ENCODE peak calls at places on chromosomes 16 and 17, in six cellular contexts. One of them, this sample, is unnamed.

GRCh38 chr17:9842057-9842758 is 16.5 kb downstream of the GLP2R start:
- DNase-seq in cardiac fibroblast: peak; percentile 86
- DNase-seq in GM13976: no peak
- DNase-seq in hepatocyte: peak; percentile 49
- DNase-seq in Calu3: no peak
- DNase-seq in nephron progenitor cell: no peak
- DNase-seq in this sample: no peak

GRCh38 chr17:61863801-61864126 is 436 bp upstream of the BRIP1 start:
- DNase-seq in hepatocyte: no peak
- DNase-seq in nephron progenitor cell: no peak
- DNase-seq in Calu3: no peak
- DNase-seq in GM13976: no peak
- DNase-seq in cardiac fibroblast: no peak
- DNase-seq in this sample: no peak

GRCh38 chr17:40068129-40068581 is 5.4 kb downstream of the THRA start:
- DNase-seq in cardiac fibroblast: no peak
- DNase-seq in hepatocyte: no peak
- DNase-seq in nephron progenitor cell: no peak
- DNase-seq in Calu3: no peak
- DNase-seq in GM13976: no peak
- DNase-seq in this sample: no peak

GRCh38 chr17:17362531-17362930 is 59.4 kb downstream of the NT5M start:
- DNase-seq in cardiac fibroblast: no peak
- DNase-seq in Calu3: no peak
- DNase-seq in hepatocyte: no peak
- DNase-seq in GM13976: no peak
- DNase-seq in nephron progenitor cell: no peak
- DNase-seq in this sample: no peak

GRCh38 chr16:46621902-46622676 is 910 bp upstream of the SHCBP1 start:
- DNase-seq in GM13976: no peak
- DNase-seq in nephron progenitor cell: no peak
- DNase-seq in hepatocyte: no peak
- DNase-seq in Calu3: no peak
- DNase-seq in cardiac fibroblast: no peak
- DNase-seq in this sample: no peak

GRCh38 chr16:83615131-83615530 is 192.6 kb upstream of the HSBP1 start:
- DNase-seq in nephron progenitor cell: no peak
- DNase-seq in Calu3: no peak
- DNase-seq in cardiac fibroblast: no peak
- DNase-seq in GM13976: no peak
- DNase-seq in hepatocyte: no peak
- DNase-seq in this sample: no peak

GRCh38 chr17:12024332-12024731 is 3.7 kb downstream of the MAP2K4 start:
- DNase-seq in Calu3: no peak
- DNase-seq in GM13976: no peak
- DNase-seq in nephron progenitor cell: no peak
- DNase-seq in hepatocyte: no peak
- DNase-seq in cardiac fibroblast: peak; percentile 32
- DNase-seq in this sample: no peak

GRCh38 chr17:38701504-38702165 is 3.4 kb upstream of the MLLT6 start:
- DNase-seq in GM13976: peak; percentile 75
- DNase-seq in hepatocyte: peak; percentile 58
- DNase-seq in nephron progenitor cell: no peak
- DNase-seq in Calu3: peak; percentile 44
- DNase-seq in cardiac fibroblast: peak; percentile 26
- DNase-seq in this sample: peak; percentile 79

GRCh38 chr17:46030752-46031151 is 31.7 kb downstream of the STH start:
- DNase-seq in nephron progenitor cell: no peak
- DNase-seq in hepatocyte: no peak
- DNase-seq in cardiac fibroblast: no peak
- DNase-seq in Calu3: no peak
- DNase-seq in GM13976: no peak
- DNase-seq in this sample: no peak

GRCh38 chr16:83470406-83470805 is 337.4 kb upstream of the HSBP1 start:
- DNase-seq in cardiac fibroblast: peak; percentile 5
- DNase-seq in nephron progenitor cell: no peak
- DNase-seq in Calu3: no peak
- DNase-seq in GM13976: no peak
- DNase-seq in hepatocyte: no peak
- DNase-seq in this sample: no peak

GRCh38 chr17:2041561-2042354 is at the start of gene OVCA2:
- DNase-seq in GM13976: peak; percentile 99
- DNase-seq in nephron progenitor cell: peak; percentile 97
- DNase-seq in cardiac fibroblast: peak; percentile 96
- DNase-seq in Calu3: peak; percentile 93
- DNase-seq in hepatocyte: peak; percentile 98
- DNase-seq in this sample: peak; percentile 99
- TF ChIP-seq CTCF in GM13976: peak; percentile 74
- TF ChIP-seq CTCF in nephron progenitor cell: peak; percentile 30
- TF ChIP-seq CTCF in cardiac fibroblast: peak; percentile 39
- TF ChIP-seq CTCF in Calu3: no peak
- TF ChIP-seq CTCF in hepatocyte: peak; percentile 38
- TF ChIP-seq CTCF in this sample: peak; percentile 62

GRCh38 chr17:77479817-77480508 is 339.2 kb downstream of the SEC14L1 start:
- DNase-seq in Calu3: no peak
- DNase-seq in GM13976: no peak
- DNase-seq in cardiac fibroblast: no peak
- DNase-seq in hepatocyte: no peak
- DNase-seq in nephron progenitor cell: no peak
- DNase-seq in this sample: no peak
- TF ChIP-seq CTCF in Calu3: no peak
- TF ChIP-seq CTCF in GM13976: no peak
- TF ChIP-seq CTCF in cardiac fibroblast: no peak
- TF ChIP-seq CTCF in hepatocyte: peak; percentile 9
- TF ChIP-seq CTCF in nephron progenitor cell: no peak
- TF ChIP-seq CTCF in this sample: no peak

GRCh38 chr17:76792348-76792747 is 54.4 kb downstream of the MFSD11 start:
- DNase-seq in nephron progenitor cell: no peak
- DNase-seq in cardiac fibroblast: no peak
- DNase-seq in hepatocyte: no peak
- DNase-seq in GM13976: no peak
- DNase-seq in Calu3: no peak
- DNase-seq in this sample: no peak

GRCh38 chr17:76796081-76796480 is 58.2 kb downstream of the MFSD11 start:
- DNase-seq in Calu3: no peak
- DNase-seq in nephron progenitor cell: no peak
- DNase-seq in GM13976: no peak
- DNase-seq in hepatocyte: no peak
- DNase-seq in cardiac fibroblast: no peak
- DNase-seq in this sample: no peak

GRCh38 chr17:76791053-76791980 is 53.4 kb downstream of the MFSD11 start:
- DNase-seq in nephron progenitor cell: no peak
- DNase-seq in hepatocyte: peak; percentile 26
- DNase-seq in cardiac fibroblast: peak; percentile 37
- DNase-seq in GM13976: peak; percentile 57
- DNase-seq in Calu3: peak; percentile 15
- DNase-seq in this sample: peak; percentile 41

GRCh38 chr17:76797441-76797840 is 59.5 kb downstream of the MFSD11 start:
- DNase-seq in cardiac fibroblast: no peak
- DNase-seq in hepatocyte: no peak
- DNase-seq in nephron progenitor cell: no peak
- DNase-seq in Calu3: no peak
- DNase-seq in GM13976: no peak
- DNase-seq in this sample: no peak

GRCh38 chr17:76793775-76794174 is 55.9 kb downstream of the MFSD11 start:
- DNase-seq in Calu3: peak; percentile 37
- DNase-seq in hepatocyte: no peak
- DNase-seq in nephron progenitor cell: no peak
- DNase-seq in cardiac fibroblast: peak; percentile 38
- DNase-seq in GM13976: peak; percentile 37
- DNase-seq in this sample: peak; percentile 39
- TF ChIP-seq CTCF in Calu3: peak; percentile 25
- TF ChIP-seq CTCF in hepatocyte: no peak
- TF ChIP-seq CTCF in nephron progenitor cell: no peak
- TF ChIP-seq CTCF in cardiac fibroblast: peak; percentile 56
- TF ChIP-seq CTCF in GM13976: peak; percentile 10
- TF ChIP-seq CTCF in this sample: peak; percentile 52

GRCh38 chr16:12061336-12062055 is 85.0 kb downstream of the SNX29 start:
- DNase-seq in cardiac fibroblast: no peak
- DNase-seq in Calu3: no peak
- DNase-seq in nephron progenitor cell: no peak
- DNase-seq in GM13976: peak; percentile 4
- DNase-seq in hepatocyte: no peak
- DNase-seq in this sample: no peak
- TF ChIP-seq CTCF in cardiac fibroblast: no peak
- TF ChIP-seq CTCF in Calu3: no peak
- TF ChIP-seq CTCF in nephron progenitor cell: no peak
- TF ChIP-seq CTCF in GM13976: no peak
- TF ChIP-seq CTCF in hepatocyte: no peak
- TF ChIP-seq CTCF in this sample: no peak

DNA sequence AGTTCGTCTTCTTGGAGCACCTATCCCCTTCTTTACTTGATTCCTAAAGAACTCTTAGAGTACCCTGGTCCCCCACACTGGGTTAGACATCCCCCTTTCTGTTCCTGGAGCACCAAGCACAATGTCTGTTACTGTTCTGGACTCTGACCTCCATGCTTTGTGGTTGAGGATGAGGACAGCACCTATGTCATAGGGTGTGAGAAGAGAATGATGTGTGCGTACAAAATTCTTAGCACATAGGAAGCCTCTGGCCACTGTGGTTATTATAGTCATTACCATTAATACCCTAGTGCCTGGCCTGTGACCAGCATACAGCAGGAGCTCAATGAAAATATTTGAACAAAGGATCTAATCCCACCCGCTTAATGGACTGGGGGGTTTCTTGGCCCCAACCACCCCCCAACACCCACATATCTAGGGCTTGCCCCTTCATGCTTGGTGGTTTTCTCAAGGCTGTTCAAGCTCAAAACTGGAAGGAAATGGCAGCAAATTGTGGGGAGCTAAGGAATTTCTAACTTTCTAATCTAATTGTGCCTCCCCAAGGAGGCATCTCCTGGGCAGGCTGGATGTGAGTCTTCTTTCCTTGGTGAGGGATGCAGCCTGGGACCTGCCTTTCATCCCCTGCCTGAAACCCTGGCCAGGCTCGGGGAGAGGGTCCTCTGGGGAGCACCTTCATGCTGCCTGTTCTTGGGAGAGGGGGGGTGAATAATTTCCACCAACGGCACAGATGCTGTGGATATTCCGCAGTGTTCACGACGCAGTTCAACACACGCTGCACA is 1.5 kb upstream of the CMIP start:
- DNase-seq in cardiac fibroblast: no peak
- DNase-seq in GM13976: no peak
- DNase-seq in nephron progenitor cell: no peak
- DNase-seq in hepatocyte: no peak
- DNase-seq in Calu3: no peak
- DNase-seq in this sample: no peak
- TF ChIP-seq CTCF in cardiac fibroblast: no peak
- TF ChIP-seq CTCF in GM13976: no peak
- TF ChIP-seq CTCF in nephron progenitor cell: no peak
- TF ChIP-seq CTCF in hepatocyte: no peak
- TF ChIP-seq CTCF in Calu3: no peak
- TF ChIP-seq CTCF in this sample: no peak

DNA sequence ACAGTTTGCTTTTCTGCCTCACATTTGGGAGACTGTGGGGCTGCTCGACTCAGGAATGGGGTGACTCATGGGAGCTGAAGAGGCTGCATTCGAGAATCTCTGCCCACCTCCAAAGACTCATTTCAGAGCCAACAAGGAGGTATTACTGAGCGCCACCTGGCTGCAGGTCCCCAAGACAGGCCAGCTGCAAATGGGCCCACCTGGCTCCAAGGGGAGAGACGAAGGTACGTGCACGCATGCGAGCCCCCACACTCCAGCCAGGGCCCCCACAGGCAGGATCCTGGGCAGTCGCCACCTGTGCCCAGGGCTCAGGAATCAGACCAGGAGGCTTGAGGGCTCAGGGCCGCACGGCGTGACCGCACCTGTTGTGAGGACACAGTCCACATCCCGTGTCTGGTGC is 6.0 kb downstream of the HAGHL start:
- DNase-seq in nephron progenitor cell: no peak
- DNase-seq in Calu3: no peak
- DNase-seq in cardiac fibroblast: no peak
- DNase-seq in GM13976: no peak
- DNase-seq in hepatocyte: no peak
- DNase-seq in this sample: no peak
- TF ChIP-seq CTCF in nephron progenitor cell: no peak
- TF ChIP-seq CTCF in Calu3: no peak
- TF ChIP-seq CTCF in cardiac fibroblast: no peak
- TF ChIP-seq CTCF in GM13976: no peak
- TF ChIP-seq CTCF in hepatocyte: no peak
- TF ChIP-seq CTCF in this sample: peak; percentile 28

GRCh38 chr16:52123842-52124241 is 423.1 kb downstream of the TOX3 start:
- DNase-seq in GM13976: no peak
- DNase-seq in hepatocyte: no peak
- DNase-seq in Calu3: no peak
- DNase-seq in nephron progenitor cell: no peak
- DNase-seq in cardiac fibroblast: no peak
- DNase-seq in this sample: no peak

GRCh38 chr16:52128407-52128806 is 418.5 kb downstream of the TOX3 start:
- DNase-seq in nephron progenitor cell: no peak
- DNase-seq in GM13976: no peak
- DNase-seq in Calu3: no peak
- DNase-seq in hepatocyte: no peak
- DNase-seq in cardiac fibroblast: no peak
- DNase-seq in this sample: no peak

DNA sequence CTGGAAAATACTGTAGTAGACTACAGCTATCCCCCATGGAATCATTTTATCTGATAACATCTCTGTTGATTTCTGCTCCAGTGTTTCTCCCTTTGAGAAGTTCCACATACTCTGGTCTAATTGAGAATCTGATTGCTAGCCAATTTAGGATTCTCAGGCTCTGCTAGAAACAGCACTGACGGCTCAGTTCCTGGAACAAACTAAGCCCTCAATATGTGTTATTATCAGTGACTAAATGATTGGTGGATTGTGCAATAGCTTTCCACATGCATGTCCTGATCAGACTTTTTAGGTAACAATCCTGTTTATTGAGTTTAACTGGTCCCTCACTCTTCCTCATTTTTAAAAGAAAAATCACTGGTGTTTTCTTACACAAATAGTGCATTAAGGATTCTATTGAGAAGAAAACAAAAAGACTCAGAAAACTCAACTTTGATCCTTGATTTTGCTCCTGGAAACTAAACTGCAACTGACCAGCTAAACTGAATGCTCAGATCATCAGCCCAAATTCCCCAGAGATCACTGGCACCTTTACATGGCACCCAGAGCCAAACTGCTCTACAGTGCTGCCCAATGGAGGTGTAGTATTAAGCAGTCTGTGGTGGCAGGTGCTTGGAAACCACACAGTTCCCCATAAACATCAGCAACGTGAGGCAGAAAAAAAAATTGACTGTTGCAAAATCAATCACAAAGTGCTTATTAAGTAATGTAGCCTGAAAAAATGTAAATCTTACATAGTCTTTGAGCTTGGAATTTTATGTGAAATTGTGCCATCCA is 423.7 kb downstream of the TOX3 start:
- DNase-seq in hepatocyte: no peak
- DNase-seq in cardiac fibroblast: no peak
- DNase-seq in Calu3: no peak
- DNase-seq in GM13976: no peak
- DNase-seq in nephron progenitor cell: no peak
- DNase-seq in this sample: no peak
- TF ChIP-seq CTCF in hepatocyte: no peak
- TF ChIP-seq CTCF in cardiac fibroblast: no peak
- TF ChIP-seq CTCF in Calu3: no peak
- TF ChIP-seq CTCF in GM13976: no peak
- TF ChIP-seq CTCF in nephron progenitor cell: no peak
- TF ChIP-seq CTCF in this sample: no peak